ENCODE peak calls at places on chromosomes 16 and 17, in seven cellular contexts. O is A549, D is pancreas, V is foreskin fibroblast, U is PC-9, G is ovary, S is Panc1. H is an unnamed sample.

GRCh38 chr17:65542595-65542994 is 18.9 kb downstream of the AXIN2 start:
- DNase-seq in O (no peak), D (no peak), V (no peak), U (no peak), G (no peak), S (no peak), H (no peak)

GRCh38 chr16:50684823-50685455 is 3.8 kb upstream of the SNX20 start:
- DNase-seq in O (no peak), D (no peak), V (no peak), U (no peak), G (no peak), S (no peak), H (no peak)

GRCh38 chr17:73901661-73902415 is 257.6 kb upstream of the SDK2 start:
- DNase-seq in O (no peak), D (peak), V (no peak), U (no peak), G (no peak), S (no peak), H (no peak)

GRCh38 chr16:72972878-72973571 is 74.9 kb downstream of the ZFHX3 start:
- DNase-seq in O (no peak), D (no peak), V (no peak), U (no peak), G (no peak), S (no peak), H (no peak)

GRCh38 chr17:42784811-42785592 is 4.6 kb downstream of the WNK4 start:
- DNase-seq in O (no peak), D (no peak), V (no peak), U (no peak), G (no peak), S (no peak), H (no peak)

GRCh38 chr17:42754782-42755181 is 6.2 kb upstream of the RAMP2 start:
- DNase-seq in O (no peak), D (no peak), V (peak), U (peak), G (no peak), S (no peak), H (no peak)

GRCh38 chr16:75203106-75203505 is 3.9 kb downstream of the CTRB2 start:
- DNase-seq in O (no peak), D (no peak), V (no peak), U (no peak), G (no peak), S (no peak), H (no peak)

GRCh38 chr17:42472709-42473521 is 14.2 kb downstream of the ATP6V0A1 start:
- DNase-seq in O (no peak), D (no peak), V (peak), U (no peak), G (no peak), S (no peak), H (peak)

GRCh38 chr17:39461911-39462641 is 790 bp downstream of the CDK12 start:
- DNase-seq in O (no peak), D (peak), V (peak), U (no peak), G (peak), S (no peak), H (no peak)

GRCh38 chr16:74563828-74564263 is 43.1 kb downstream of the GLG1 start:
- DNase-seq in O (no peak), D (no peak), V (peak), U (peak), G (no peak), S (no peak), H (no peak)

GRCh38 chr17:45924332-45924820 is 30.0 kb downstream of the MAPT start:
- DNase-seq in O (no peak), D (no peak), V (no peak), U (no peak), G (no peak), S (no peak), H (no peak)

GRCh38 chr16:71781741-71782140 is 26.9 kb downstream of the AP1G1 start:
- DNase-seq in O (no peak), D (no peak), V (peak), U (no peak), G (no peak), S (no peak), H (no peak)

GRCh38 chr16:11627822-11628457 is 40.3 kb upstream of the SNN start:
- DNase-seq in O (no peak), D (no peak), V (peak), U (peak), G (no peak), S (no peak), H (peak)

GRCh38 chr17:66945451-66945850 is 19.1 kb upstream of the CACNG4 start:
- DNase-seq in O (no peak), D (no peak), V (no peak), U (no peak), G (no peak), S (no peak), H (no peak)

GRCh38 chr16:85253127-85253941 is 141.1 kb upstream of the CIBAR2 start:
- DNase-seq in O (peak), D (peak), V (peak), U (peak), G (no peak), S (no peak), H (no peak)

GRCh38 chr16:80503144-80503543 is 37.6 kb upstream of the DYNLRB2 start:
- DNase-seq in O (no peak), D (no peak), V (no peak), U (no peak), G (no peak), S (no peak), H (no peak)

GRCh38 chr16:70438325-70438982 is 446 bp downstream of the ST3GAL2 start:
- DNase-seq in O (no peak), D (no peak), V (no peak), U (no peak), G (peak), S (no peak), H (no peak)

GRCh38 chr17:8137645-8138342 is 13.9 kb upstream of the HES7 start:
- DNase-seq in O (no peak), D (no peak), V (peak), U (no peak), G (peak), S (no peak), H (no peak)

GRCh38 chr17:53655591-53655990 is 167.1 kb upstream of the KIF2B start:
- DNase-seq in O (no peak), D (no peak), V (peak), U (no peak), G (no peak), S (no peak), H (no peak)

GRCh38 chr16:7731121-7731520 is 398.5 kb downstream of the RBFOX1 start:
- DNase-seq in O (no peak), D (no peak), V (no peak), U (no peak), G (no peak), S (no peak), H (no peak)

GRCh38 chr17:28523186-28523585 is 17.0 kb downstream of the FOXN1 start:
- DNase-seq in O (no peak), D (no peak), V (no peak), U (no peak), G (no peak), S (no peak), H (no peak)

GRCh38 chr16:65722429-65722828 is 600.6 kb upstream of the CDH11 start:
- DNase-seq in O (no peak), D (no peak), V (no peak), U (no peak), G (no peak), S (no peak), H (no peak)
- TF ChIP-seq CTCF in O (no peak), D (no peak), V (no peak), U (no peak), G (no peak), S (no peak), H (no peak)

GRCh38 chr16:29745853-29746345 is at the start of gene C16orf54:
- DNase-seq in O (no peak), D (peak), V (no peak), U (no peak), G (no peak), S (no peak), H (no peak)
- H3K4me3 ChIP-seq in O (no peak), D (no peak), V (no peak), U (no peak), G (no peak), S (no peak), H (no peak)

GRCh38 chr17:80772906-80773242 is 218.8 kb upstream of the CHMP6 start:
- DNase-seq in O (no peak), D (no peak), V (no peak), U (no peak), G (no peak), S (no peak), H (no peak)

GRCh38 chr17:80774146-80774545 is 217.5 kb upstream of the CHMP6 start:
- DNase-seq in O (no peak), D (no peak), V (no peak), U (no peak), G (no peak), S (no peak), H (no peak)

GRCh38 chr17:80771612-80772005 is 220.0 kb upstream of the CHMP6 start:
- DNase-seq in O (no peak), D (no peak), V (no peak), U (no peak), G (no peak), S (no peak), H (no peak)

GRCh38 chr17:80774643-80775281 is 216.9 kb upstream of the CHMP6 start:
- DNase-seq in O (no peak), D (no peak), V (no peak), U (no peak), G (no peak), S (no peak), H (no peak)

GRCh38 chr17:80773243-80773991 is 218.2 kb upstream of the CHMP6 start:
- DNase-seq in O (no peak), D (no peak), V (peak), U (no peak), G (no peak), S (no peak), H (no peak)
- TF ChIP-seq CTCF in O (no peak), D (no peak), V (no peak), U (no peak), G (no peak), S (no peak), H (peak)

DNA sequence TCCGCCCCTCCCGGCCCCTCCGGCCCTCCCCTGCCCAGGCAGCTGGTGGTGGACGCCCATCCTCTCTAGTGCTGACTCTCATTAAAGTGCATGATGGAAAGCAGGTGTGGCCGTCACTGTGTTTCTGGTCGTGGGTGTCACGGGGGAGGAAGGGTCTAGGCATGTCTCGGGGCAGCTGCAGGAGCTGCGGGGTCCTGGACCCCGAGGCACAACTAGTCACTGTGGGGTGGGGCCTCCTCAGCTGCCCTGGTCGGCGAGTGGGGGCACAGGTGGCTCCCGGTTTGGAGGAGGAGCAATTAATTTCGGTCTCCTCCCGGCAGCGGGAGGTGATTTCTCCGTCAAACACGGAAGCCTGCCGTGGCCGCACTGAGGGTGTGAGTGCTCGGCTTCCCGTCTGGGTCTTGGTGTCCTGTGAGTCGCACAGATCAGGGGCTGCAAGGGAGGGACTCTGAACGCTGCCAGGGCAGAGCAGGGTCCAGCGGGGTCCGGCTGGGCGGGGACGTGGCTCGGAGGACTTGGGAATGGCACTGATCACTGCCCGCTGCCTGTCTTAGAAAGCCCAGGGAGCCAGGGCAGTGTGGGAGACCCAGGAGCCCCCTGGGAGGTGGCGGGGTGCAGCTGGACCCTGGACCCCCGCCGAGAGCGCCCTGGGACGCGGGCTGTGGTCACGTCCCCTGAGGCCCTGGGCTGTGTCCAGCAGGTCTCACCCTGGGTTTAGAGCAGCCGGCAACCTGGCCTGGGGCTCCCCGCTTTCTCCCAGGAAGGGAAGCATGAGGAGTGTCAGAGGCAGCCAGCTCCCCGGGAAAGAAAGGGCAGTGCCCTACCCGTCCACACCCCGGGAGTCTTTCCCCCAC is 3.3 kb downstream of the TPSD1 start:
- DNase-seq in O (no peak), D (no peak), V (peak), U (peak), G (no peak), S (no peak), H (no peak)
- H3K4me3 ChIP-seq in O (peak), D (no peak), V (no peak), U (peak), G (no peak), S (peak), H (no peak)

GRCh38 chr16:56589141-56590039 is at the start of gene MT3:
- DNase-seq in O (no peak), D (no peak), V (peak), U (peak), G (no peak), S (no peak), H (no peak)
- TF ChIP-seq CTCF in O (no peak), D (no peak), V (no peak), U (no peak), G (no peak), S (peak), H (no peak)

GRCh38 chr17:60080545-60080944 is 1.8 kb upstream of the HEATR6 start:
- DNase-seq in O (no peak), D (no peak), V (no peak), U (no peak), G (no peak), S (no peak), H (no peak)
- H3K4me3 ChIP-seq in O (no peak), D (no peak), V (peak), U (peak), G (no peak), S (peak), H (no peak)